ENCODE peak calls at places on chromosomes 11 and 22, in nine cellular contexts. D, C, R, Z, A, B, J, M and S are unnamed samples.

GRCh38 chr22:49660794-49661781 is 166.6 kb downstream of the BRD1 start:
- DNase-seq in B (no peak), R (peak), J (no peak), D (no peak), M (no peak), A (no peak), Z (no peak), C (no peak), S (no peak)

GRCh38 chr11:108734956-108735559 is 70.2 kb downstream of the DDX10 start:
- DNase-seq in R (no peak), M (no peak), B (peak), A (peak), C (no peak), D (peak), Z (no peak), J (peak), S (no peak)

GRCh38 chr11:72519220-72519881 is 85.0 kb upstream of the CLPB start:
- DNase-seq in M (no peak), R (no peak), D (no peak), Z (no peak), C (no peak), B (no peak), A (no peak), J (no peak), S (no peak)

GRCh38 chr11:129286813-129287212 is 88.8 kb upstream of the BARX2 start:
- DNase-seq in R (no peak), Z (no peak), D (no peak), B (no peak), M (no peak), C (no peak), J (no peak), A (no peak), S (no peak)

GRCh38 chr11:59141673-59142460 is 789 bp upstream of the FAM111A start:
- DNase-seq in M (no peak), R (no peak), Z (no peak), D (no peak), B (no peak), C (no peak), J (no peak), A (no peak), S (no peak)

GRCh38 chr11:74466916-74467885 is at the start of gene KCNE3:
- DNase-seq in R (peak), M (peak), J (peak), Z (no peak), A (no peak), B (peak), D (peak), C (no peak), S (peak)

GRCh38 chr11:126927628-126928027 is 72.9 kb downstream of the KIRREL3 start:
- DNase-seq in A (no peak), M (no peak), D (no peak), C (no peak), Z (no peak), R (no peak), J (no peak), B (peak), S (no peak)

GRCh38 chr22:23065069-23065451 is 5.3 kb upstream of the GNAZ start:
- DNase-seq in D (no peak), R (peak), A (no peak), B (no peak), M (no peak), C (no peak), J (no peak), Z (peak), S (peak)

GRCh38 chr11:70334351-70334995 is 63.9 kb upstream of the CTTN start:
- DNase-seq in B (no peak), Z (no peak), J (no peak), C (no peak), R (no peak), M (no peak), A (no peak), D (no peak), S (no peak)

GRCh38 chr22:20628081-20628939 is 120.9 kb downstream of the MED15 start:
- DNase-seq in M (no peak), R (no peak), C (no peak), D (no peak), Z (no peak), A (no peak), B (no peak), J (no peak), S (no peak)

GRCh38 chr22:42269407-42270177 is 861 bp downstream of the TCF20 start:
- DNase-seq in Z (no peak), C (no peak), M (peak), A (peak), D (peak), J (peak), R (peak), B (peak), S (peak)

GRCh38 chr11:72707032-72707431 is 32.8 kb upstream of the PDE2A start:
- DNase-seq in D (no peak), M (no peak), R (no peak), J (no peak), C (no peak), B (no peak), Z (no peak), A (no peak), S (no peak)

GRCh38 chr11:61834278-61835004 is 6.3 kb downstream of the FADS2 start:
- DNase-seq in A (no peak), B (peak), R (peak), Z (peak), J (no peak), C (no peak), M (peak), D (peak), S (no peak)

GRCh38 chr11:107696140-107696539 is 15.7 kb downstream of the SLN start:
- DNase-seq in D (peak), B (peak), Z (no peak), J (no peak), C (no peak), R (no peak), M (no peak), A (peak), S (no peak)

GRCh38 chr11:107689317-107690202 is 22.3 kb downstream of the SLN start:
- DNase-seq in C (no peak), J (peak), M (peak), R (peak), Z (peak), A (peak), D (peak), B (peak), S (peak)

GRCh38 chr11:107688322-107688918 is 23.4 kb downstream of the SLN start:
- DNase-seq in Z (no peak), A (no peak), M (no peak), C (no peak), R (no peak), B (no peak), D (no peak), J (no peak), S (no peak)

GRCh38 chr11:107695446-107695845 is 16.4 kb downstream of the SLN start:
- DNase-seq in Z (no peak), D (no peak), B (peak), R (no peak), M (no peak), C (no peak), J (no peak), A (no peak), S (no peak)

DNA sequence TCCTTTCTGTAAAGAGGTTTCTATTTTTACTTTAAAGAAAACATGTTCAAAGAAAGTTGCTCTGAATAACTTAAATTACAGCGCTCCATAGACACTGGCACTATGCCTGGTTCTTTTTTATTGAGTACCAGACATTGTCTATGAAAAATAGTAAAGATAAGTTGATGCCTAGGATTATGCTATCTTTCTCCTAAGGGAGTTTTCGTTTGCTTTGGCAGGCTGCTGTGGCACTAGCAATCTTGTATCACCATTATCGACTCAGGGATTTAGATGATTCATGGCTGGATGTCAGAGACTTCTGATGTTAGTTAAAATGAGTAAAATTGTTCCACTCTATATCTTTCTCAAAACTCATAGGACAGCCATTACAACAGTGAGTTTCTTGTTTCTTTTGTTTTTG is 20.9 kb downstream of the SLN start:
- DNase-seq in Z (no peak), R (no peak), A (no peak), C (no peak), D (no peak), J (no peak), M (no peak), B (no peak), S (no peak)
- H3K27ac ChIP-seq in Z (no peak), R (no peak), A (peak), C (no peak), D (no peak), J (no peak), M (no peak), B (no peak), S (no peak)

GRCh38 chr11:47499614-47500013 is 50.7 kb upstream of the RAPSN start:
- DNase-seq in M (no peak), A (no peak), Z (no peak), J (no peak), D (no peak), R (no peak), B (no peak), C (no peak), S (no peak)
- H3K27ac ChIP-seq in M (no peak), A (no peak), Z (no peak), J (peak), D (no peak), R (no peak), B (no peak), C (no peak), S (no peak)

DNA sequence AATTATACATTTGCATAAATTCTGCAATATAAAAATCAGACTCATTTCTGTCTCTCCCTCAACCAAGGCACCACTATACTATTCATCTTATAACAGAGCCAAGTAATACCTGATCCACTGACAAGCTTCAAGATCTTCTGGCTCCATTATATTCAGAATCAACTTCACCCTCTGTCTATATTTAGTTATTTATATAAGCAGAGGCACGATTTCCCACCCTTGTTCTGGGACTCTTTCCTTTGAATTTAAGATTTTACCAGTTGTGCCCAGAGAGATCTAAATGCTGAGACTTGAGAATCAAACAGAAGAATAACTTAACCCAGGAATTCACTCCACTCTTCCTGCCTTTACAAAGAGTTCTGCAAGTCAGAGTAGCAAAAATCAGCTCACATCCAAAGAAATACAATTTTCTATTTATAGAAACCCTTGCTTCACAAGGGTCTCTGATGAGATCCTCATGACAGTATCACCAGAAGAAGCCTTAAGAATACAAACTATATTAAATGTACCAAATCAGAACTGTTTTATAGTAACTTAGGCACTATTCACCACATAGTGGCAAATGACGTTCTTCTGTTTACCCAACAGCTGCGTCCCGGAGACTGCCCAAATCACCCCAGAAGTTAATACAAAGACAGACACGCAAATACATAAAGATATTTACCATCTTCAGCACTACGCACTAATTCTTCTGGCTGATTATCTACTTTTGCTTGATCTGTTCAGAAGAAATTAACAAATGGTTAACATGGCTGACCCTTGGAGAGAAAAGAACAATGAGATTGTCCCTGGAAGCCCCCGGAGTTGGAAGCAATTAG is 32.3 kb upstream of the CCDC89 start:
- DNase-seq in D (no peak), R (no peak), B (no peak), Z (no peak), A (no peak), J (no peak), C (no peak), M (no peak), S (no peak)
- H3K27ac ChIP-seq in D (no peak), R (peak), B (peak), Z (no peak), A (peak), J (peak), C (no peak), M (peak), S (no peak)

DNA sequence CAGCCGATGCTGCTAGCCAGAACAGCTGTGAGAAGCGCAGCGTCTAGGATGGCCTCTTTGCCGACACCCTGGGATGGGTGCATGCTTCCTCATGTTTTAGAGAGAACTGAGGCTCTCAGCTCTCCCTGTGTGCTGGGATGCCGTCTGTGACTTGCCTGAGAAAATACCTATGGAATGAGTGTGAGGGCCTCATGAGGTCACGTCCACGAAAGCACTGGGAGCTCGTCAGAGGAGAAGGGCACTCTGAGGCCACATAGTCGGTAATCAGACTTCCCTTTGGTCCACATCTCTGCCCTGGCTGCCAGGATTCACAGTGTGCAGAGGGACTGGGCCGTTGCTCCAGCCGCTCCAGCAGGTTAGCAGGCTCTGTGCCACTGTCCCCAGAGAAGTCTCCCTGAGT is 54.6 kb downstream of the MICAL3 start:
- DNase-seq in D (peak), C (no peak), Z (peak), J (no peak), B (peak), M (no peak), A (peak), R (no peak), S (no peak)
- H3K27ac ChIP-seq in D (no peak), C (no peak), Z (no peak), J (no peak), B (no peak), M (peak), A (peak), R (no peak), S (no peak)

GRCh38 chr11:118530683-118531596 is at the start of gene TMEM25:
- DNase-seq in D (peak), Z (peak), A (no peak), R (peak), J (peak), M (peak), C (no peak), B (peak), S (peak)

GRCh38 chr11:118530180-118530682 is 761 bp upstream of the TMEM25 start:
- DNase-seq in R (no peak), B (no peak), M (no peak), A (no peak), J (no peak), D (no peak), C (no peak), Z (no peak), S (no peak)

GRCh38 chr11:118531597-118532084 is 649 bp downstream of the TMEM25 start:
- DNase-seq in B (no peak), J (no peak), M (no peak), Z (no peak), C (no peak), A (no peak), D (no peak), R (no peak), S (no peak)

GRCh38 chr11:118532852-118533768 is 2.1 kb downstream of the TMEM25 start:
- DNase-seq in C (no peak), M (no peak), D (no peak), Z (no peak), B (no peak), A (no peak), R (no peak), J (no peak), S (no peak)

DNA sequence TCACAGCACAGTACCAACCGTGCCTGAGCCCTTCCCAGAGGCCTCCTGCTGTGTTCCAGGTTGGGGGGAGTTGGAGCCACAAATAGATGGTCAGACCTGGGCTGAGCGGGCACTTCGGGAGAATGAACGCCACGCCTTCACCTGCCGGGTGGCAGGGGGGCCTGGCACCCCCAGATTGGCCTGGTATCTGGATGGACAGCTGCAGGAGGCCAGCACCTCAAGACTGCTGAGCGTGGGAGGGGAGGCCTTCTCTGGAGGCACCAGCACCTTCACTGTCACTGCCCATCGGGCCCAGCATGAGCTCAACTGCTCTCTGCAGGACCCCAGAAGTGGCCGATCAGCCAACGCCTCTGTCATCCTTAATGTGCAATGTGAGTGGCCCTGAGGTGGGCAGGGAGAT is 1.1 kb downstream of the TMEM25 start:
- DNase-seq in D (no peak), C (no peak), Z (no peak), M (no peak), R (no peak), J (no peak), A (no peak), B (no peak), S (no peak)
- H3K27ac ChIP-seq in D (peak), C (no peak), Z (no peak), M (no peak), R (no peak), J (no peak), A (no peak), B (no peak), S (peak)

GRCh38 chr11:114159802-114160588 is 100.5 kb downstream of the ZBTB16 start:
- DNase-seq in A (peak), Z (peak), C (no peak), M (peak), D (peak), R (peak), B (peak), J (peak), S (peak)

GRCh38 chr11:114160884-114161283 is 101.4 kb downstream of the ZBTB16 start:
- DNase-seq in Z (no peak), D (no peak), J (no peak), R (no peak), C (no peak), A (no peak), B (no peak), M (no peak), S (no peak)

GRCh38 chr11:114157476-114158050 is 98.1 kb downstream of the ZBTB16 start:
- DNase-seq in C (no peak), D (no peak), M (no peak), B (no peak), R (no peak), Z (no peak), A (no peak), J (no peak), S (no peak)

GRCh38 chr11:114158886-114159285 is 99.4 kb downstream of the ZBTB16 start:
- DNase-seq in B (no peak), A (no peak), M (no peak), C (no peak), D (no peak), J (no peak), R (no peak), Z (no peak), S (no peak)

DNA sequence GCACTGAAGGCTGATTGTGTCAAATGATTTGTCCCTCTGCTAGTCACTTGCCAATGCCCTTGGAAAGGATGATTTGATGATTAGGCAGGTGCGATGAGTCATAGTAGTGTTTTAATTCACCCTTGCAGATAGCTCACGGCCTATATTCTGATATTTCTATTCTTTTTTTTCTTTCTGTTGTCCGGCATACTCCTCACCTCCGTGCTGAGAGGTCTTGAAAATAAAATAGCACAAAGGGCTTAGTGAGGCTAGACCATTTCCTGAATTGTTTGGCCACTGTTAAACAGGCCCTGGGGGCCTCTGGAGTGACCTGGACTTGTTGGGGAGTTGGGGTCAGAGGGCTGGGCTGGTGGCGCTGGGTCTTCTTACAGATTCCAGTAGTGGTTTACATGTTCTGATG is 99.8 kb downstream of the ZBTB16 start:
- DNase-seq in M (no peak), D (no peak), B (no peak), Z (no peak), R (no peak), J (no peak), C (no peak), A (no peak), S (no peak)
- H3K27ac ChIP-seq in M (peak), D (peak), B (no peak), Z (peak), R (no peak), J (no peak), C (no peak), A (no peak), S (peak)

GRCh38 chr11:969651-970205 is 44.1 kb downstream of the AP2A2 start:
- DNase-seq in D (no peak), J (no peak), A (no peak), C (no peak), Z (no peak), M (no peak), B (no peak), R (no peak), S (no peak)
- H3K27ac ChIP-seq in D (no peak), J (no peak), A (no peak), C (no peak), Z (no peak), M (no peak), B (no peak), R (no peak), S (no peak)

DNA sequence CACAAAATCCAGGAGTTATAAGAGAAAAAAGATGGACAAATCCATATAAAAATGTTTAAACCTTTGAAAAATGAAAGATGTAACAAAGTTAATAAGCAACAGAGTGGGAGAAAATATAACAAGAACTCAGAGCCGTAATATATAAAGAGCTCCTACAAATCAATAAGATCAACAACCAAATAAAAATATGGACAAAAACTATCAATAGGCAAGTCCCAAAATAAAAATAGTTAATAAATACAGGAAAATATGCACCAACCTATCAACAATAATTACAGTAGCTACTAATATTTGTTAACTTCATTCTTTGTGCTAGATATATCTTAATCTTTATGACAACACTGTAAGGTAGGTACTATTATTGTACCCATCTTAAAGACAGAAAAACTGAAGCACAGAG is 2.8 kb downstream of the CARD10 start:
- DNase-seq in R (no peak), D (no peak), C (no peak), J (no peak), A (no peak), M (no peak), B (no peak), Z (no peak), S (no peak)
- H3K27ac ChIP-seq in R (no peak), D (no peak), C (no peak), J (no peak), A (no peak), M (no peak), B (no peak), Z (no peak), S (no peak)

GRCh38 chr22:40235418-40235817 is 57.7 kb downstream of the TNRC6B start:
- DNase-seq in Z (no peak), A (no peak), C (no peak), D (no peak), J (no peak), M (no peak), B (no peak), R (no peak), S (no peak)

GRCh38 chr22:40238425-40239344 is 61.0 kb downstream of the TNRC6B start:
- DNase-seq in A (peak), R (no peak), J (no peak), Z (peak), M (no peak), C (no peak), D (no peak), B (no peak), S (no peak)

GRCh38 chr22:40237788-40238424 is 60.2 kb downstream of the TNRC6B start:
- DNase-seq in R (no peak), J (no peak), M (no peak), A (no peak), D (no peak), C (no peak), B (no peak), Z (no peak), S (no peak)

GRCh38 chr22:40236131-40236665 is 58.5 kb downstream of the TNRC6B start:
- DNase-seq in R (no peak), Z (no peak), M (no peak), A (no peak), C (no peak), J (no peak), D (no peak), B (no peak), S (no peak)

GRCh38 chr22:40237241-40237640 is 59.5 kb downstream of the TNRC6B start:
- DNase-seq in B (no peak), J (no peak), R (peak), M (no peak), D (no peak), Z (no peak), A (no peak), C (no peak), S (no peak)
- H3K27ac ChIP-seq in B (no peak), J (no peak), R (no peak), M (no peak), D (no peak), Z (no peak), A (peak), C (no peak), S (no peak)

GRCh38 chr11:47253660-47254059 is 4.1 kb upstream of the NR1H3 start:
- DNase-seq in B (no peak), M (no peak), C (no peak), Z (no peak), D (peak), A (no peak), J (no peak), R (no peak), S (no peak)
- H3K27ac ChIP-seq in B (no peak), M (peak), C (no peak), Z (peak), D (peak), A (peak), J (no peak), R (no peak), S (peak)